ENCODE peak calls at places on chromosomes 4 and X, in four cellular contexts. Z is GM12878, U is HepG2, E is K562. Q is an unnamed sample.

GRCh38 chrX:109920868-109921267 is 82.0 kb upstream of the TMEM164 start:
- DNase-seq in E (no peak), U (no peak), Z (no peak), Q (no peak)

GRCh38 chr4:79042079-79042674 is 102.9 kb upstream of the PAQR3 start:
- DNase-seq in U (peak), Z (no peak), E (peak), Q (no peak)

GRCh38 chrX:69146739-69147138 is 18.5 kb downstream of the PJA1 start:
- DNase-seq in Z (no peak), E (no peak), U (no peak), Q (no peak)

GRCh38 chr4:7894677-7895181 is 44.9 kb downstream of the AFAP1 start:
- DNase-seq in Z (no peak), U (no peak), E (no peak), Q (no peak)

GRCh38 chrX:30893206-30893605 is 4.2 kb upstream of the TAB3 start:
- DNase-seq in E (no peak), U (no peak), Z (no peak), Q (no peak)

GRCh38 chr4:44186096-44186849 is 262.3 kb downstream of the KCTD8 start:
- DNase-seq in Z (no peak), U (no peak), E (no peak), Q (peak)

GRCh38 chrX:43899878-43900815 is 17.9 kb upstream of the MAOB start:
- DNase-seq in U (no peak), E (no peak), Z (no peak), Q (no peak)

GRCh38 chrX:22922961-22923360 is 76.8 kb upstream of the DDX53 start:
- DNase-seq in U (no peak), E (no peak), Z (no peak), Q (no peak)

GRCh38 chr4:52751349-52751911 is at the start of gene ERVMER34-1:
- DNase-seq in Z (no peak), E (peak), U (no peak), Q (peak)

GRCh38 chr4:153620352-153620751 is 63.7 kb upstream of the TLR2 start:
- DNase-seq in E (no peak), U (no peak), Z (no peak), Q (no peak)

GRCh38 chr4:184983660-184984356 is 34.5 kb upstream of the HELT start:
- DNase-seq in E (peak), U (peak), Z (peak), Q (peak)

GRCh38 chr4:185811509-185812364 is at the start of gene SORBS2:
- DNase-seq in E (no peak), Z (peak), U (peak), Q (no peak)

GRCh38 chr4:98828801-98829200 is 100.1 kb downstream of the EIF4E start:
- DNase-seq in E (no peak), U (peak), Z (no peak), Q (peak)

GRCh38 chrX:25029288-25029687 is 13.5 kb upstream of the ARX start:
- DNase-seq in E (no peak), U (no peak), Z (no peak), Q (no peak)

DNA sequence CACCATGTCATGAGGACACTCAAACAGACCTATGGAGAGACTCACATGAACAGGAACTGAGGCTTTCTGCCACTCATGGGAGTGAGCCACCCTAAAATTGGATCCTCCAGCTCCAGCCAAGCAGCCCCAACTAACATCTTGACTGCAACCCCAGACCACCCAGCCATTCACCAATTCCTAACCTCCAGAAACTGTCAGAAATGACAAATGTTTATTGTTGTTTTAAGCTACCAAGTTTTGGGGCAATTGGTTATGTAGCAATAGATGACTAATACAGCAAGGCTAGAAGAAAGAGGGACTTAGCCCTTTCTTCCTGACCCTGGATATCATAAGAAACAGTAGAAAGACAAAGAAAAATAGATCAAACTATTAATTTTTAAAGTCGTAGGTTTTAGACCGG is 9.1 kb upstream of the CHIC2 start:
- DNase-seq in Z (no peak), E (no peak), U (no peak), Q (no peak)
- TF ChIP-seq CREM in Z (no peak), E (no peak), U (no peak), Q (no peak)

GRCh38 chrX:2931612-2932011 is 2.5 kb upstream of the ARSD start:
- DNase-seq in U (no peak), E (no peak), Z (no peak), Q (peak)

GRCh38 chrX:2931155-2931554 is 2.0 kb upstream of the ARSD start:
- DNase-seq in U (no peak), Z (no peak), E (no peak), Q (no peak)

GRCh38 chrX:2926664-2927275 is 2.4 kb downstream of the ARSD start:
- DNase-seq in Z (no peak), E (no peak), U (no peak), Q (no peak)

GRCh38 chrX:2928127-2928582 is 984 bp downstream of the ARSD start:
- DNase-seq in E (no peak), Z (no peak), U (peak), Q (peak)

DNA sequence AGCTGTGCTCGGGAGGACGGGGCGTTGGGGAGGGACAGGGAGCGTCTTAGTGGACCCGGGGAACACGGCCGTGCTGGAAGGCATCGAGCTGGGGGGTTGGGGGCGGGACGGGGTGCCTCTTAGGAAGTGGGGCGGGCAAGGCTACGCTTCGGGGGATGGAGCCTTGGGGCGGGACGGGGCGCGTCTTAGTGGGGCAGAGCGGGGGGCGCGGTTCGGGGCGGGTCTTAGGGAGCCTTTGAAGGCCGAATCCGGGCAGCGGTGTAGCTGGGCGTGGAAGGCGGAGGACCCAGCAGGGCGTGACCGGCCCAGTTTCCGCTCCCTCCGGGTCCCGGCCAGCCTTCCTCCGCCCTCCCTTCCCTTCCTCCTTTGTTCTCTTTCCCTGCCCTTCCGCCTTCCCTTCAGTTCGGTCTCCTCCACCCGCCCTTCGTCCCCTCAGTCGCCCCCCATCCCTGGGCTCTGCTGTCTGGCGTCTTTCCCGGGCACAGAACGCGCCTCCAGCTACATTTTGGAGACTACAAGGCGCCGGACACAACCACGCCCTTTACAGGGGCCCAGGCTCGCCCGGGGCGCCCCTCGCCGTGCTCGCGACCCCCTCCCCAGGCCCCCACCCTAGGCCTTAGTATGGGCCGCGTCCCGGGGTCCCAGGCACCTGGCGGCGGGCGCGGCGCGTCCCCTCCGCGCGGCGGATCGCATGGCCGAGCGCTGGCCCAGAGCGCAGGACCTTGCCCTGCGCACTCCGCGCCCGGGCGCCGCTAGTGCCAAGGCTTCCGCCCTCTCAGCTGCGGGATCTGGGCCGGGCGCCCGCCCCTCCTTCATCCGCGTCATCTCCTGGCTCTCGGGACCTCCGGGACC is at the start of gene ARSD:
- DNase-seq in U (peak), E (no peak), Z (no peak), Q (peak)
- TF ChIP-seq USF2 in U (no peak), E (no peak), Z (no peak), Q (no peak)

GRCh38 chr4:176721459-176721858 is 71.3 kb downstream of the VEGFC start:
- DNase-seq in Z (no peak), E (no peak), U (no peak), Q (no peak)

GRCh38 chr4:176729489-176729888 is 63.2 kb downstream of the VEGFC start:
- DNase-seq in U (no peak), E (no peak), Z (no peak), Q (no peak)

GRCh38 chr4:176726803-176727202 is 65.9 kb downstream of the VEGFC start:
- DNase-seq in U (no peak), Z (no peak), E (no peak), Q (no peak)
- TF ChIP-seq CREM in U (no peak), Z (no peak), E (no peak), Q (no peak)

GRCh38 chrX:71625471-71625870 is 7.2 kb upstream of the CXCR3 start:
- DNase-seq in U (peak), Z (no peak), E (no peak), Q (no peak)
- TF ChIP-seq USF2 in U (no peak), Z (no peak), E (no peak), Q (no peak)

GRCh38 chr4:83237591-83237990 is 47.0 kb downstream of the COQ2 start:
- DNase-seq in U (no peak), E (no peak), Z (no peak), Q (no peak)

GRCh38 chr4:83238849-83239248 is 45.7 kb downstream of the COQ2 start:
- DNase-seq in E (no peak), U (no peak), Z (no peak), Q (no peak)

GRCh38 chr4:83238393-83238792 is 46.2 kb downstream of the COQ2 start:
- DNase-seq in E (no peak), Z (no peak), U (no peak), Q (no peak)

GRCh38 chr4:83241132-83241531 is 43.5 kb downstream of the COQ2 start:
- DNase-seq in U (no peak), E (no peak), Z (no peak), Q (no peak)

GRCh38 chr4:83240379-83240875 is 44.2 kb downstream of the COQ2 start:
- DNase-seq in U (no peak), Z (peak), E (no peak), Q (no peak)
- TF ChIP-seq CREM in U (no peak), Z (no peak), E (no peak), Q (no peak)

DNA sequence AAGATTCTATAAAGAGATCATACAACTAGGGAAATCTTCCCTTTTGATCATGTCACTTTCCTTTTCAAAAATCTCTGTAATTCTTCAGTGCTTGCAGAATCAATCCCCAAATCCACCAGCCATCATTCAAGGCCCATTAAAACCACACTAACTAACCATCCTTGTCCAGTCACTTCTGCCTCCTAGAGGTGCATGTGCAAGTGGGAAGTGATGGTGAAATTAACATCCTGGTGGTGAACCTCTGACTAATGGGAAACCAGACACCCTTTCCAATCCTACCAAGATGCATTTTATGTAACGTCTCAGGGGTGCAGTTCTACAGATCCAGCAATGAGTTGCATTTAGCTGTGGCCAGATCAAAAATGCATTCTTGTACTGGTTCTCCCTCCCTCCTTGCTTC is 341.8 kb downstream of the RAPGEF2 start:
- DNase-seq in Z (no peak), U (no peak), E (no peak), Q (no peak)
- TF ChIP-seq USF2 in Z (no peak), U (no peak), E (no peak), Q (no peak)

GRCh38 chr4:2219233-2219760 is 22.6 kb downstream of the HAUS3 start:
- DNase-seq in E (no peak), Z (no peak), U (no peak), Q (no peak)
- TF ChIP-seq CREM in E (no peak), Z (no peak), U (no peak), Q (no peak)

GRCh38 chr4:4986856-4987255 is 32.4 kb downstream of the CYTL1 start:
- DNase-seq in U (no peak), E (no peak), Z (no peak), Q (no peak)

GRCh38 chr4:4987656-4988055 is 31.6 kb downstream of the CYTL1 start:
- DNase-seq in E (no peak), U (no peak), Z (no peak), Q (no peak)

GRCh38 chr4:4985036-4985435 is 34.2 kb downstream of the CYTL1 start:
- DNase-seq in Z (no peak), E (no peak), U (no peak), Q (no peak)

GRCh38 chr4:4984186-4984585 is 35.1 kb downstream of the CYTL1 start:
- DNase-seq in E (no peak), Z (no peak), U (no peak), Q (no peak)

DNA sequence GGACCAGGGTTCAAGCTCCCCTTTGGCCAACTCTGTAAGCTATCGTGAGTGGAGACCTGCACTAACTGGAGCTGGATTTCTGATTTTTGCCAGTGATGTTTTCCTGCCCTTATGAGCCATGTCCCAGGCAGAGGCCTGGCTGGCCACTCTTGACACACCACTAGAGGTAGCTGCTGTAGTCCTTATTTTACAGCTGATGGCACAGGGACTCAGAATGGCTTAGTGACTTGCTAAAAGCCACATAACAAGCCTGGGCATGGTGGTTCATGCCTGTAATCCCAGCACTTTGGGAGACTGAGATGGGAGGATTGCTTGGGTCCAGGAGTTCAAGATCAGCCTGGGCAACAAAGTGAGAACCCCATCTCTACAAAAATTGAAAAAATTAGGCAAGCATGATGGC is 33.4 kb downstream of the CYTL1 start:
- DNase-seq in E (no peak), Z (no peak), U (no peak), Q (no peak)
- TF ChIP-seq USF2 in E (no peak), Z (no peak), U (no peak), Q (no peak)

GRCh38 chr4:169225058-169225751 is 45.6 kb downstream of the SH3RF1 start:
- DNase-seq in Z (no peak), E (no peak), U (no peak), Q (no peak)
- TF ChIP-seq CREM in Z (no peak), E (no peak), U (no peak), Q (no peak)

Q was measured in WTC11.